ENCODE peak calls at places on chromosomes 11 and 22, in four cellular contexts. Y is AG04450, X is heart left ventricle, H is MM.1S. J is an unnamed sample. For H3K27me3, the result is how much of the 10 kb centered on the place peaks cover.

GRCh38 chr11:27722117-27722844 is 22.0 kb upstream of the BDNF start:
- DNase-seq in Y (no peak), X (no peak), H (peak), J (no peak)

GRCh38 chr11:40514124-40514523 is 945.3 kb downstream of the LRRC4C start:
- DNase-seq in Y (no peak), X (no peak), H (no peak), J (no peak)

GRCh38 chr11:117565709-117566108 is 231.3 kb downstream of the DSCAML1 start:
- DNase-seq in Y (no peak), X (no peak), H (no peak), J (no peak)

GRCh38 chr11:111978028-111978771 is 41.1 kb downstream of the DIXDC1 start:
- DNase-seq in Y (peak), X (peak), H (no peak), J (no peak)

GRCh38 chr11:114348200-114349191 is 51.8 kb downstream of the C11orf71 start:
- DNase-seq in Y (peak), X (no peak), H (peak), J (no peak)

GRCh38 chr11:122267602-122268001 is 151.6 kb upstream of the BLID start:
- DNase-seq in Y (peak), X (no peak), H (no peak), J (no peak)

GRCh38 chr11:119590651-119591308 is 138.2 kb downstream of the NECTIN1 start:
- DNase-seq in Y (no peak), X (no peak), H (no peak), J (no peak)

GRCh38 chr11:76724162-76724768 is 53.7 kb upstream of the LRRC32 start:
- DNase-seq in Y (no peak), X (no peak), H (no peak), J (no peak)

GRCh38 chr11:65862191-65862735 is 2.0 kb downstream of the MUS81 start:
- DNase-seq in Y (no peak), X (peak), H (no peak), J (no peak)

GRCh38 chr11:90744169-90744568 is 521.3 kb upstream of the CHORDC1 start:
- DNase-seq in Y (no peak), X (no peak), H (no peak), J (no peak)

GRCh38 chr11:86116996-86117705 is 48.3 kb upstream of the PICALM start:
- DNase-seq in Y (no peak), X (no peak), H (no peak), J (no peak)

GRCh38 chr11:134739136-134739535 is 327.1 kb upstream of the B3GAT1 start:
- DNase-seq in Y (no peak), X (no peak), H (no peak), J (no peak)

GRCh38 chr11:120863359-120863758 is 160.5 kb upstream of the TBCEL start:
- DNase-seq in Y (no peak), X (no peak), H (no peak), J (no peak)

GRCh38 chr22:49827853-49828598 is at the start of gene BRD1:
- DNase-seq in Y (peak), X (peak), H (peak), J (peak)

GRCh38 chr11:22786475-22786874 is 43.1 kb downstream of the SVIP start:
- DNase-seq in Y (no peak), X (no peak), H (peak), J (peak)

GRCh38 chr22:22137891-22138290 is 106.7 kb upstream of the VPREB1 start:
- DNase-seq in Y (no peak), X (no peak), H (no peak), J (no peak)

GRCh38 chr11:82980292-82980691 is 78.8 kb downstream of the DDIAS start:
- DNase-seq in Y (peak), X (no peak), H (no peak), J (no peak)

GRCh38 chr11:35045219-35045819 is 93.7 kb upstream of the CD44 start:
- DNase-seq in Y (no peak), X (no peak), H (no peak), J (peak)

GRCh38 chr11:123454060-123454651 is 24.1 kb downstream of the GRAMD1B start:
- DNase-seq in Y (no peak), X (no peak), H (no peak), J (no peak)

GRCh38 chr22:50001388-50002231 is 11.0 kb downstream of the IL17REL start:
- DNase-seq in Y (no peak), X (no peak), H (no peak), J (no peak)

GRCh38 chr11:11170352-11171084 is 182.5 kb downstream of the CSNK2A3 start:
- DNase-seq in Y (no peak), X (no peak), H (peak), J (peak)

GRCh38 chr22:33328789-33329296 is 270.7 kb upstream of the SYN3 start:
- DNase-seq in Y (peak), X (no peak), H (no peak), J (no peak)

GRCh38 chr11:111231836-111232235 is 13.7 kb upstream of the POU2AF2 start:
- DNase-seq in Y (no peak), X (no peak), H (peak), J (no peak)

GRCh38 chr11:104619751-104620150 is 278.5 kb downstream of the CASP12 start:
- DNase-seq in Y (no peak), X (no peak), H (no peak), J (no peak)

GRCh38 chr11:8355418-8355742 is 91.7 kb upstream of the LMO1 start:
- DNase-seq in Y (no peak), X (no peak), H (no peak), J (no peak)

GRCh38 chr11:105168457-105168856 is 28.9 kb upstream of the CARD18 start:
- DNase-seq in Y (no peak), X (no peak), H (no peak), J (no peak)

GRCh38 chr22:24208012-24208749 is 26.9 kb downstream of the SUSD2 start:
- DNase-seq in Y (peak), X (no peak), H (no peak), J (no peak)

GRCh38 chr22:50641696-50642607 is 14.0 kb upstream of the ARSA start:
- DNase-seq in Y (no peak), X (peak), H (no peak), J (no peak)

GRCh38 chr22:30159561-30160353 is 79.5 kb downstream of the HORMAD2 start:
- DNase-seq in Y (peak), X (no peak), H (no peak), J (no peak)

GRCh38 chr11:29485641-29486040 is 531.2 kb downstream of the KCNA4 start:
- DNase-seq in Y (no peak), X (no peak), H (no peak), J (no peak)

GRCh38 chr22:32336185-32336603 is 21.5 kb upstream of the RFPL3 start:
- DNase-seq in Y (no peak), X (no peak), H (no peak), J (no peak)

GRCh38 chr11:127670372-127670771 is 669.8 kb upstream of the KIRREL3 start:
- DNase-seq in Y (no peak), X (no peak), H (no peak), J (no peak)

GRCh38 chr11:3220521-3221407 is 2.2 kb upstream of the MRGPRG start:
- DNase-seq in Y (no peak), X (no peak), H (no peak), J (no peak)

GRCh38 chr11:91800208-91800914 is 424.3 kb upstream of the FAT3 start:
- DNase-seq in Y (no peak), X (peak), H (no peak), J (no peak)

DNA sequence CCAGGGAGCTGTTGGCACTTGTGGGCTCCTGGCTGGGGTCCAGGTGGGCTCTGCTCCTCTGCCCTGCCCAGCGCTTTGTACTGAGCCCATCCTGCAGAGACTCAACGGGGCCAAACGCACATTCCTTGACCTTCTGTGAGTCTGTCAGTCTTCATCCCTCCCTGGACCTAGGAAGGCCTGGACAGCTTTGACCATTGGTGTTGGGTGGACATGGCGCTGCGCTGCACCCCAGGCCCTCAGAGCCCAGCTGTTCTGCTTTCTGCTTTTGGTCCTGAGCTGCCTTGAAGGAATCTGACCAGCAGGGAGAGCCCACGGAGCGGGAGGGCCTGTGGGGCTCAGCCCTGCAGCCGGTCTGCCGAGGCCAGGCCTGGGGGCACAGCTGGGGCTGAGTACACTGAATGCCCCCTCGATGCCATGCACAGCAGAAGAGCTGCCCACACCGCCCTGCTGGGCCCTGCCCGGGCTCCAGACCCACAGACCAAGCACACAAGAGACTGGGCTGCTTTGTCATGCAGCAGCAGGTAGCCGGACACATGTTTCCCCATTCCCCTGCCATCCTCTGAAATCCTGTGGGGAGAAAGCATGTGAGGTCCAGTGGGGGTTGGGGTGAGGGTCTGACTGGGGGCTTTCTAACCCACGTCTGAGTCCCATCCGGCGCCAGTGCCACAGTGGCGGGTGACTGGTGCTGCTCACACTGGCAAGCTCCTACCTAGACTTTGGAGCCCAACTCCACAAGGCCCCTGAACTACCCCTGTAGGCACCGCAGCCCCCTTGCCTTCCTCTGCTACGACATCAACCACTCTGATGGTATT is 24.1 kb upstream of the CCDC188 start:
- DNase-seq in Y (no peak), X (no peak), H (no peak), J (no peak)
- TF ChIP-seq CTCF in Y (peak), X (peak), H (no peak), J (peak)

DNA sequence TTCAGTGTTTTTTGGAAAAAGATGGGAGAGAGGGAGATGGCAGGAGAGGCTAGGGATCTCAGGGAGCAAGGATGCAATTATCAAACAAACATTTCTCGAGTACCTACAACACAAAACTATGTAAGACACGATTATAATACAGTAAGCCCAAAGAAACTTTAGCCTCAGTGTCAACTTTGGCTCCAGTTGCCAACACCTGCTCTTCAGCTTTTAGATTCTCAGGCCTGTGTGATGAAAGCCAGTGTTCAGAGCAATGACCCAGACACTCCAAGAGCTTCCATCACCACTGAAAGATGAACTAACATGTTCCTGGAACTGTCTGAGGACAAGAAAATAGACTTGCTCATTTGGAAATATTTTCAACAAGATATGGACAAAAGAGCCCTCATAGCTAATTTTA is 31.4 kb upstream of the CEP295 start:
- DNase-seq in Y (no peak), X (no peak), H (no peak), J (no peak)
- H3K27me3 ChIP-seq in Y (under half), X (under half), H (under half), J (under half)

GRCh38 chr11:95297680-95298452 is 66.9 kb upstream of the SESN3 start:
- DNase-seq in Y (no peak), X (no peak), H (no peak), J (no peak)
- H3K4me3 ChIP-seq in Y (no peak), X (no peak), H (no peak), J (no peak)

GRCh38 chr22:37907036-37907954 is 1.2 kb downstream of the MICALL1 start:
- DNase-seq in Y (no peak), X (no peak), H (no peak), J (no peak)

GRCh38 chr22:37904572-37905533 is 1.2 kb upstream of the MICALL1 start:
- DNase-seq in Y (peak), X (peak), H (no peak), J (no peak)

GRCh38 chr22:37906364-37907008 is 389 bp downstream of the MICALL1 start:
- DNase-seq in Y (no peak), X (no peak), H (peak), J (peak)

GRCh38 chr22:37909756-37910155 is 3.7 kb downstream of the MICALL1 start:
- DNase-seq in Y (no peak), X (no peak), H (no peak), J (no peak)

DNA sequence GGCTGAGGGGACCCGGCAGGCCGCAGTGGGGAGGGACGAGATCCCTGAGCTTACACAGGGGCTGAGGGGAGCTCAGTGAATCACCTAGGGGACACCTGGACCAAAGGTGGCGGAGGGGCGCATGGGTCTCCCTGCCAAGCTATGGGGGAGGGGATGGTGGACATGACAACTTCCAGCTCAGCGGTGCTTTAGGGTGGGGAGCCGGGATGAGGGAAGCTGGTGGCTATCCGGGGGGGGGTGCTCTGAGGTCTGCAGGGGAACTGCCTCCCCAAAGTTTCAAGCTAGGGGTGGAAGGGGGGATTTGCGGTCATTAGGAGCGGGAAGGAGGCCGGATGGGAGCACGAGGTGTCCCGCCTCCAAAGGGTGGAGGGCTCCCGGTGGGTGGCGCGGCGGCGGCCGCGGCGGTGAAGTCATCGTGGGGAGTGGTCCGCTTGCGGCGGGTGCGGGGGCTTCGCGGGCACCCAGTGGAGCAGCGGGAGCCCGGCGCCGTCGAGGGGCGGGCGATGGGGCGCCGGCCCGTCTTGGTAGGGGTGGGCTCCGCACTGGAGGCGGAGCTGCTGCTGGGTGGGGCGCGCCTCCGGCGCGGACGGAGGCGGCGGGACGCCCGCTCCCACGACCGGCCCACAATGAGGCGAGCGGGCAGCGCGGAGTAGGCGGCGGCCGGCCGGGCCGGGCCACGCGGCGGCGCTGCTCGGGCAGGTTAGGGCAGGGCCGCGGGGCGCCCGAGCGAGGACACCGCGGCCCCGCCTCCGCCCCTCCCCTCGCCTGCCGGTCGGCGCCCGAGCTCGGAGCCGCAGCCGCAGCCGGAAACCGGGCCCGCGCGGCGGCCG is at the start of gene MICALL1:
- DNase-seq in Y (no peak), X (peak), H (peak), J (peak)
- TF ChIP-seq CTCF in Y (no peak), X (peak), H (no peak), J (no peak)

DNA sequence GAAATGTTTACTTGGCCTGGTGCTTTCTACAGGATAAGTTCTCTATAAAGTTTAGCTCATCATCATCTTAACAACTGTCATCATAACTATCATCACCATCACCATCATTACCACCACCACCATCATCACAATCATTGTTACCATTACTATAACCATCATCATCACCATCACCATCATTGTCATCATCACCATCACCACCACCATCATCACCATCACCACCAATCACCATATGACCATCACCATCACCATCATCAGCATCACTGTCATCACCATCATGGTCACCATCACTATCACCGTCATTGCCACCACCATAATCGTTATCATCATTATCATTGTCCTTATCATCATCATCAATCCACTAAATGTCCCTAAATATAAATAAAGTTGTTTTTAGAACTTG is 54.9 kb downstream of the DHCR7 start:
- DNase-seq in Y (no peak), X (no peak), H (no peak), J (no peak)
- H3K27me3 ChIP-seq in Y (under half), X (under half), H (half or more), J (under half)

GRCh38 chr11:70734911-70735310 is 336.6 kb downstream of the CTTN start:
- DNase-seq in Y (no peak), X (no peak), H (no peak), J (no peak)

GRCh38 chr11:70734379-70734778 is 336.1 kb downstream of the CTTN start:
- DNase-seq in Y (no peak), X (no peak), H (no peak), J (no peak)

GRCh38 chr11:70736461-70736860 is 338.1 kb downstream of the CTTN start:
- DNase-seq in Y (no peak), X (no peak), H (no peak), J (no peak)

GRCh38 chr11:70736937-70737640 is 338.8 kb downstream of the CTTN start:
- DNase-seq in Y (no peak), X (no peak), H (no peak), J (no peak)

GRCh38 chr11:70735976-70736375 is 337.6 kb downstream of the CTTN start:
- DNase-seq in Y (no peak), X (no peak), H (no peak), J (no peak)
- H3K4me3 ChIP-seq in Y (no peak), X (no peak), H (no peak), J (no peak)

J was measured in GM06990.